ENCODE peak calls at places on chromosomes 2 and 18, in eight cellular contexts. J, E, T, W, M, A, D and R are unnamed samples.

GRCh38 chr2:63300835-63301234 is 250.2 kb downstream of the OTX1 start:
- DNase-seq in J (no peak), E (no peak), T (no peak), W (no peak), M (no peak), A (peak), D (no peak), R (no peak)

GRCh38 chr2:62641410-62641843 is 64.1 kb upstream of the EHBP1 start:
- DNase-seq in J (no peak), E (no peak), T (no peak), W (no peak), M (no peak), A (no peak), D (no peak), R (no peak)

GRCh38 chr2:57890462-57890861 is 156.1 kb upstream of the VRK2 start:
- DNase-seq in J (no peak), E (no peak), T (no peak), W (peak), M (no peak), A (peak), D (peak), R (no peak)

GRCh38 chr2:7813541-7814310 is 868.1 kb upstream of the ID2 start:
- DNase-seq in J (no peak), E (no peak), T (no peak), W (peak), M (no peak), A (peak), D (no peak), R (no peak)

GRCh38 chr2:216632952-216633615 is at the start of gene IGFBP2:
- DNase-seq in J (peak), E (peak), T (peak), W (no peak), M (peak), A (no peak), D (peak), R (peak)

GRCh38 chr2:172884336-172884735 is 148.7 kb downstream of the RAPGEF4 start:
- DNase-seq in J (no peak), E (no peak), T (no peak), W (no peak), M (no peak), A (no peak), D (no peak), R (no peak)

GRCh38 chr2:20212459-20212870 is 12.5 kb downstream of the SDC1 start:
- DNase-seq in J (no peak), E (no peak), T (no peak), W (peak), M (no peak), A (no peak), D (peak), R (peak)

GRCh38 chr2:238895901-238896600 is 48.2 kb downstream of the TWIST2 start:
- DNase-seq in J (peak), E (peak), T (peak), W (peak), M (peak), A (peak), D (peak), R (no peak)

GRCh38 chr2:239824866-239825704 is 200.1 kb downstream of the NDUFA10 start:
- DNase-seq in J (peak), E (peak), T (no peak), W (no peak), M (no peak), A (no peak), D (no peak), R (no peak)

GRCh38 chr2:75035444-75036353 is 77.3 kb downstream of the POLE4 start:
- DNase-seq in J (no peak), E (no peak), T (no peak), W (no peak), M (no peak), A (peak), D (no peak), R (no peak)

GRCh38 chr2:6864251-6864758 is 1.4 kb downstream of the CMPK2 start:
- DNase-seq in J (no peak), E (no peak), T (no peak), W (no peak), M (no peak), A (no peak), D (no peak), R (no peak)

GRCh38 chr18:35580748-35581534 is 599 bp upstream of the GALNT1 start:
- DNase-seq in J (peak), E (peak), T (peak), W (peak), M (peak), A (peak), D (peak), R (peak)

GRCh38 chr2:184026961-184027360 is 571.4 kb upstream of the ZNF804A start:
- DNase-seq in J (no peak), E (no peak), T (no peak), W (no peak), M (no peak), A (no peak), D (no peak), R (no peak)

GRCh38 chr2:44005831-44006230 is 10.0 kb upstream of the LRPPRC start:
- DNase-seq in J (no peak), E (no peak), T (no peak), W (no peak), M (no peak), A (peak), D (no peak), R (no peak)

GRCh38 chr2:222269132-222269531 is 29.7 kb downstream of the PAX3 start:
- DNase-seq in J (no peak), E (no peak), T (no peak), W (no peak), M (no peak), A (no peak), D (no peak), R (no peak)

GRCh38 chr2:217954469-217954868 is 48.3 kb downstream of the TNS1 start:
- DNase-seq in J (no peak), E (no peak), T (no peak), W (no peak), M (no peak), A (no peak), D (peak), R (no peak)

GRCh38 chr2:88955607-88956006 is 264.1 kb downstream of the RPIA start:
- DNase-seq in J (no peak), E (no peak), T (no peak), W (no peak), M (no peak), A (no peak), D (no peak), R (no peak)

GRCh38 chr2:88949336-88949735 is 257.9 kb downstream of the RPIA start:
- DNase-seq in J (no peak), E (no peak), T (no peak), W (no peak), M (no peak), A (no peak), D (no peak), R (no peak)

DNA sequence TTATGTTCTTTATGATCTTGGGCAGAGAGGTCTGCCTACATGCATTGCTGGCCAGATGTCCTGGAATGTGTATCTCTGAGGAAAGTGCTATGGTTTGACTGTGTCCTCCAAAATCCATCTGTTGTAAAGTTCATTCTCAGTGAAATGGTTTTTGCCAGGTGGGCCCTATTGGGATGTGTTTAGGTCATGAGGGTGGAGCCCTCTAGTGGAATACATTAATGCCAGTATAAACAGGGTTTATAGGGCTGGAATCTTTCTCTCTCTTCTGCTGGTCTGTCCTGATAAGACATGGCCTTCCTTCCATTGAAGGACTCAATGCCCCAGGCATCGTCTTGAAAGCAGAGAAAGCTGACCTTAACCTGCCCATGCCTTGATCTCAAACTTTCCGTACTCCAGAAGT is 258.5 kb downstream of the RPIA start:
- DNase-seq in J (no peak), E (no peak), T (no peak), W (no peak), M (no peak), A (peak), D (no peak), R (no peak)
- TF ChIP-seq CTCF in J (no peak), E (no peak), T (no peak), W (no peak), M (no peak), A (peak), D (no peak), R (no peak)

GRCh38 chr2:79040967-79041582 is 15.6 kb downstream of the REG3G start:
- DNase-seq in J (no peak), E (no peak), T (no peak), W (no peak), M (peak), A (peak), D (peak), R (no peak)
- TF ChIP-seq CTCF in J (no peak), E (no peak), T (no peak), W (no peak), M (no peak), A (no peak), D (peak), R (peak)

GRCh38 chr2:47907097-47907781 is 941 bp upstream of the FBXO11 start:
- DNase-seq in J (peak), E (peak), T (no peak), W (no peak), M (peak), A (no peak), D (no peak), R (no peak)

GRCh38 chr2:47906261-47907096 is at the start of gene FBXO11:
- DNase-seq in J (peak), E (peak), T (peak), W (peak), M (peak), A (peak), D (peak), R (peak)

GRCh38 chr2:47903781-47904447 is 2.4 kb downstream of the FBXO11 start:
- DNase-seq in J (no peak), E (no peak), T (no peak), W (no peak), M (no peak), A (no peak), D (no peak), R (no peak)

GRCh38 chr2:47904903-47905453 is 1.3 kb downstream of the FBXO11 start:
- DNase-seq in J (peak), E (peak), T (peak), W (no peak), M (peak), A (no peak), D (peak), R (peak)

GRCh38 chr2:47905454-47906260 is 641 bp downstream of the FBXO11 start:
- DNase-seq in J (peak), E (peak), T (peak), W (peak), M (peak), A (peak), D (peak), R (peak)
- TF ChIP-seq CTCF in J (no peak), E (no peak), T (no peak), W (no peak), M (no peak), A (no peak), D (no peak), R (no peak)

GRCh38 chr2:120694034-120694433 is 41.6 kb upstream of the GLI2 start:
- DNase-seq in J (no peak), E (no peak), T (no peak), W (no peak), M (no peak), A (no peak), D (no peak), R (no peak)
- TF ChIP-seq CTCF in J (no peak), E (no peak), T (no peak), W (no peak), M (no peak), A (no peak), D (no peak), R (no peak)

DNA sequence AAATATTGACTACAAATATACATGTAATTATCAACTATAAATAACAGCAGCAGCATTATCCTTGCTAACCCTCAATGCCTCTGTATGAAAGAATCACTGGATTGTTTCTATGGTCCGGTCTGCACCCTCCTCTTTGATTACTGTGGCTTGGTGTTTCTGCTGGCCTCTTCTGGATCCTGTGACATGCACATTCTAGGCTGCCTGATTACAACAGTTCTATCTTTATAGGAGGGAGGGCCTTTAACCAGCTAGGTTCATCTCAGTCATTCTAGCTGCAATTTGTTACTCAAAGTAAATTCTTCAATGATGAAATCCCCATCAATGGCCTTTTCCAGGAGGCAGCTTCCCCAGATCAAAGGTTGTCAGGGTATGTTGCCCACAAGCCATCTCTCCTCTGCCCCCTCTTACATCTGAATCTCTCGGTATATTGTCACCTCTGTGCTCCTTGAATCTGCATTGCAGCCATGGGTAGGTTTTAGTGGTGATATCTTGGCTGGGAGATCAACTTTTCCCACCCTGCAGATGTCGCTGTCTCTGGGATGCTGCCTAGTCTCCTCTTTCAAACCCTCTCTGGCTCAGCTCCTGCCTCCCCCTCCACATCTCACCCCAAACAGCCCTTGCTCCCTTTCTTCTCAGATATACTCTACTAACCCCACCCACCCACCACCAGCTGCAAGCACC is 106.3 kb upstream of the BZW1 start:
- DNase-seq in J (no peak), E (no peak), T (no peak), W (peak), M (no peak), A (peak), D (no peak), R (no peak)
- TF ChIP-seq CTCF in J (no peak), E (no peak), T (no peak), W (peak), M (no peak), A (peak), D (no peak), R (no peak)

GRCh38 chr2:181454990-181455520 is 2.1 kb upstream of the ITGA4 start:
- DNase-seq in J (no peak), E (no peak), T (no peak), W (no peak), M (no peak), A (no peak), D (no peak), R (no peak)

GRCh38 chr2:181458881-181459280 is 1.7 kb downstream of the ITGA4 start:
- DNase-seq in J (no peak), E (no peak), T (no peak), W (no peak), M (no peak), A (no peak), D (no peak), R (no peak)

GRCh38 chr2:181457741-181458425 is 697 bp downstream of the ITGA4 start:
- DNase-seq in J (peak), E (peak), T (no peak), W (peak), M (peak), A (peak), D (peak), R (no peak)

GRCh38 chr2:181456660-181457120 is 496 bp upstream of the ITGA4 start:
- DNase-seq in J (peak), E (peak), T (no peak), W (peak), M (peak), A (peak), D (peak), R (no peak)

GRCh38 chr2:181457121-181457740 is at the start of gene ITGA4:
- DNase-seq in J (peak), E (peak), T (peak), W (peak), M (peak), A (peak), D (peak), R (peak)
- TF ChIP-seq CTCF in J (peak), E (no peak), T (peak), W (peak), M (peak), A (peak), D (peak), R (peak)